ENCODE peak calls at places on chromosomes 1 and 21, in seven cellular contexts. A is stomach; B is CD8-positive, alpha-beta T cell; R is cardiac muscle cell; X is uterus; W is SJSA1; I is transverse colon. U is an unnamed sample.

GRCh38 chr1:156281281-156282142 is 1.1 kb downstream of the SMG5 start:
- DNase-seq in R (peak; percentile 53), B (no peak), A (no peak), X (no peak), I (no peak), W (peak; percentile 34), U (no peak)

GRCh38 chr1:50474859-50475809 is 51.9 kb upstream of the DMRTA2 start:
- DNase-seq in X (no peak), I (no peak), R (no peak), A (no peak), W (no peak), B (no peak), U (peak; percentile 31)

GRCh38 chr1:19799233-19799876 is 361 bp downstream of the TMCO4 start:
- DNase-seq in W (peak; percentile 65), R (peak; percentile 60), A (peak; percentile 84), I (peak; percentile 90), B (peak; percentile 75), X (no peak), U (no peak)

GRCh38 chr1:19321071-19321470 is 8.9 kb downstream of the SLC66A1 start:
- DNase-seq in W (no peak), X (no peak), B (no peak), I (no peak), R (no peak), A (no peak), U (no peak)

GRCh38 chr1:204124639-204125038 is 27.2 kb downstream of the ETNK2 start:
- DNase-seq in I (no peak), W (no peak), B (no peak), X (no peak), R (no peak), A (no peak), U (no peak)

GRCh38 chr1:10980094-10980577 is 32.3 kb upstream of the TARDBP start:
- DNase-seq in X (peak; percentile 44), B (no peak), A (peak; percentile 88), R (peak; percentile 83), W (no peak), I (peak; percentile 82), U (peak; percentile 61)

GRCh38 chr21:37166733-37167132 is 93.7 kb downstream of the TTC3 start:
- DNase-seq in B (no peak), X (no peak), R (peak; percentile 20), W (no peak), I (no peak), A (no peak), U (peak; percentile 31)

GRCh38 chr21:37565530-37566223 is 199.1 kb downstream of the DYRK1A start:
- DNase-seq in W (peak; percentile 56), R (no peak), B (no peak), I (no peak), X (no peak), A (no peak), U (no peak)

GRCh38 chr1:207323425-207323976 is 2.0 kb downstream of the CD55 start:
- DNase-seq in R (no peak), X (no peak), B (no peak), W (no peak), A (no peak), I (no peak), U (no peak)

GRCh38 chr21:14528815-14529214 is 17.3 kb downstream of the SAMSN1 start:
- DNase-seq in B (no peak), A (no peak), I (no peak), X (no peak), R (no peak), W (no peak), U (no peak)

GRCh38 chr21:14526816-14527689 is 19.1 kb downstream of the SAMSN1 start:
- DNase-seq in I (no peak), W (no peak), R (no peak), A (no peak), B (no peak), X (no peak), U (no peak)

GRCh38 chr21:14526199-14526598 is 19.9 kb downstream of the SAMSN1 start:
- DNase-seq in X (no peak), I (no peak), W (no peak), B (no peak), R (no peak), A (no peak), U (no peak)

GRCh38 chr21:14530574-14530973 is 15.5 kb downstream of the SAMSN1 start:
- DNase-seq in A (no peak), B (no peak), I (no peak), R (no peak), X (no peak), W (no peak), U (no peak)

DNA sequence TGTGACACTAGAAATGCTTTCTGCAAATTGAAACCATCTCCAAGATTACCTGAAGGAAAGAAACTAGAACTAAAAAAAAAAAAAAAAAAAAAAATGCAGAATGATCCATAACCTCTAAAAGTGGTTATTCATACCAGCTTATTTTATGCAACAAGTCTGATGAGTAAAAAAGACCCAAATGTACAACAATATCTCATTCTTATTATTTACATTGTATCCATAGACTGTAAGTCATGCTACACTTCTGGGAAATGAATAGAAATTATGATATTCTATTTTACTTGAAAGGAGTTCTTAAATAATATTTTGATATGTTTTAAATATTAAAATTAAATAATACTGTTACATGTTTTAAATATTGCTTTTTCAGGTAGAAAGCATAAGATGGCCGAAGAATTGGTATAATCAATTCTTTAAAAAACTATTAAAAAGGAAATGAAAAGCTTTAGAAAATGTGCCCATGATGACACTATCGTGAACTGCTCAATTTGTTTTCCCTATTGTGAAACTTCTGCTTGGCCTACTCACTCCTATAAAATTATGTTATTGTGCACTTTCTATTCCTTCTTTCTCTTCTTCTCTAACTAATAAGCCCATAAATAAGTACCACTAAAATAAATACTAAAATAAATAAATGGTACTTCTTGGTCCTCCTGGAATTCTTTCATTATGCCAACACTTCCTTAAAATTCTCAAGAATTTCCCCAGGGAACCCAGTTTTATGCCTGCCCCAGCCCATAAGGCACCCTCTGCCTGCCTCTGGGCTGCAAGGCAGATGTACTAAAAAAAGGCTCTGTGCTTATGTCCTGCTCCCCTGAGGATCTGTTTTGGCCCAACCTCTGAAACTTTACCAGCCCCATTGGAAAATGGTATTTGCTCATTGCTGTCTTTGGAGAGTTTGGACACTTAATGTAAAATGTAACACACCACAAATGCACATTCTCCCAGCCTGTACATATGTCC is 18.1 kb downstream of the SAMSN1 start:
- DNase-seq in R (no peak), I (no peak), A (no peak), X (no peak), W (no peak), B (no peak), U (no peak)
- H3K27ac ChIP-seq in R (no peak overlapping the region), I (peak overlapping the region; percentile 43), A (peak overlapping the region; percentile 10), X (no peak overlapping the region), W (no peak overlapping the region), B (no peak overlapping the region), U (no peak overlapping the region)

GRCh38 chr1:26932536-26932935 is 11.0 kb downstream of the NUDC start:
- DNase-seq in X (no peak), R (no peak), W (no peak), I (no peak), A (no peak), B (no peak), U (no peak)

GRCh38 chr1:26938659-26939025 is 17.1 kb downstream of the NUDC start:
- DNase-seq in X (no peak), B (no peak), W (no peak), R (no peak), A (no peak), I (no peak), U (no peak)

GRCh38 chr1:26938004-26938658 is 16.6 kb downstream of the NUDC start:
- DNase-seq in I (no peak), W (no peak), A (no peak), X (no peak), B (no peak), R (no peak), U (no peak)

GRCh38 chr1:26941311-26941710 is 19.0 kb downstream of the KDF1 start:
- DNase-seq in A (no peak), R (no peak), B (no peak), W (no peak), X (no peak), I (no peak), U (no peak)

GRCh38 chr1:26936823-26937222 is 15.3 kb downstream of the NUDC start:
- DNase-seq in A (no peak), W (no peak), I (no peak), R (no peak), B (no peak), X (no peak), U (no peak)
- H3K36me3 ChIP-seq in A (peaks cover 79% of the 10 kb centered on the region), W (peaks cover 80% of the 10 kb centered on the region), I (no peaks in the 10 kb centered on the region), R (peaks cover 6% of the 10 kb centered on the region), B (peaks cover 21% of the 10 kb centered on the region), X (no peaks in the 10 kb centered on the region), U (peaks cover 21% of the 10 kb centered on the region)

GRCh38 chr1:89842547-89843278 is 21.9 kb downstream of the LRRC8D start:
- DNase-seq in X (peak; percentile 15), I (no peak), A (no peak), W (no peak), R (peak; percentile 64), B (no peak), U (no peak)

GRCh38 chr1:89843279-89844121 is 22.7 kb downstream of the LRRC8D start:
- DNase-seq in X (peak; percentile 55), R (peak; percentile 74), B (peak; percentile 88), W (peak; percentile 78), A (peak; percentile 72), I (peak; percentile 80), U (no peak)

GRCh38 chr1:89844236-89844807 is 23.5 kb downstream of the LRRC8D start:
- DNase-seq in X (no peak), I (no peak), A (no peak), R (no peak), B (no peak), W (no peak), U (no peak)

GRCh38 chr1:89847191-89847729 is 26.4 kb downstream of the LRRC8D start:
- DNase-seq in R (no peak), I (no peak), B (no peak), A (no peak), W (no peak), X (no peak), U (no peak)

DNA sequence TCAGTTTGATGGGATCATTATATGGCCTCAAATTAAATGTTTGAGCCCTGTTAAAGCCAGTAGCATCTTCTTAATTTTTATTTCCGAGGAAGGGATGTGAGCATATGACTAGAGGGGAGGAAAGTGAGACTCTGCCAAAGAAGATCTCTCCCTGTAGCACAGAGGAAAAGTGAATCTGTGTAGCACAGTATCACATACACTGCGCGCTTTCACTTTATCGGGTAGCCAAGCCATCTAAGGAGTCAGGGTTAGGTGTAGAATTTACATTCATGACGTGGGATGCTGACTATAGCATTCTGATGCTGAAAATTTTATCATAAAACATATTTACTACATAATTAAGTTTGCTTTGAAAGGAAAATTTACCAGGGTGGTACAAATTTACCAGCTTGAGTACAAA is 24.0 kb downstream of the LRRC8D start:
- DNase-seq in R (no peak), I (no peak), W (no peak), B (no peak), X (no peak), A (no peak), U (no peak)
- H3K27ac ChIP-seq in R (no peak overlapping the region), I (no peak overlapping the region), W (no peak overlapping the region), B (peak overlapping the region; percentile 75), X (peak overlapping the region; percentile 83), A (no peak overlapping the region), U (no peak overlapping the region)

DNA sequence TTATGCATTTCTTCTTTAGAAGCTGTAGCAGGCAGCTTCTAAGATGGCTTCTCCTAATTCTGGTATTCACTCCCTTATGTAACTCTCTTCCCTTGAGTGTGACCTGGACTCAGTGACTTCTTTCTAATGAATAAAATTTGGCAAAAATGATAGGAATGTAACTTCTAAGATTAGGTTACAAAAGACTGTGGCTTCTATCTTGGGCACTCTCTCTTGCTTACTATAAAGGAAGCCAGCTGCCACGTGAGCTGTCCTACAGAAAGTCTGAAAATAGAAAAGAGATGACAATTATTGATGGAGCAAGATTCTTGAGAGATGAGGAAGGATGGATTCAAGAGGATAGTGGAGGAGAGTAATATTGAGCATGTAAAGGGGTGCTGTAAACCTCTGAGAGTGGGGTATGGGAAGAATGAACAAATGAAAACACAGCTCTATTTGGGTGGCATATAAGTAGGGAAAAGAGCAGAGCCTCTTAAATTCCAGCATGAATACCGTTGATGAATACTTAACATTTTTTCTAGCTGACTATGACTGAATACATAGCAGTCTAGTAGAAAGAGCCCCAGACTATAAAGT is 5.5 kb downstream of the TSEN15 start:
- DNase-seq in B (no peak), A (no peak), W (peak; percentile 99), I (no peak), R (peak; percentile 80), X (no peak), U (no peak)
- H3K36me3 ChIP-seq in B (no peaks in the 10 kb centered on the region), A (peaks cover 18% of the 10 kb centered on the region), W (peaks cover 34% of the 10 kb centered on the region), I (no peaks in the 10 kb centered on the region), R (peaks cover 16% of the 10 kb centered on the region), X (no peaks in the 10 kb centered on the region), U (no peaks in the 10 kb centered on the region)